ENCODE peak calls at places on chromosomes 12 and 14, in ten cellular contexts. E, J, O, G, W, L, F, V, Y and X are unnamed samples. For H3K4me1, the result is how much of the 10 kb centered on the place peaks cover.

GRCh38 chr12:62933220-62933870 is 1.6 kb downstream of the PPM1H start:
- DNase-seq in G (peak), E (peak), L (no peak), Y (peak), F (no peak), V (no peak), J (peak), O (no peak), W (peak), X (no peak)

GRCh38 chr14:93994919-93995682 is 2.0 kb upstream of the CCDC197 start:
- DNase-seq in Y (no peak), W (peak), F (peak), J (no peak), E (peak), V (no peak), G (peak), O (peak), L (no peak), X (no peak)

GRCh38 chr12:66129934-66130266 is 650 bp downstream of the LLPH start:
- DNase-seq in F (peak), G (no peak), O (no peak), E (peak), W (no peak), Y (peak), V (no peak), J (peak), L (no peak), X (no peak)

GRCh38 chr14:51877807-51878206 is 17.4 kb downstream of the GNG2 start:
- DNase-seq in Y (no peak), L (no peak), G (no peak), V (no peak), O (no peak), E (no peak), J (no peak), W (no peak), F (no peak), X (no peak)

GRCh38 chr12:64824500-64825142 is at the start of gene TBC1D30:
- DNase-seq in J (peak), O (peak), G (peak), Y (peak), W (peak), E (no peak), F (peak), V (peak), L (no peak), X (peak)

GRCh38 chr14:79809849-79810612 is 401.3 kb downstream of the DIO2 start:
- DNase-seq in G (peak), W (no peak), L (no peak), E (peak), O (no peak), J (peak), F (peak), V (no peak), Y (no peak), X (peak)

GRCh38 chr12:26097046-26097878 is 27.6 kb downstream of the BHLHE41 start:
- DNase-seq in V (peak), W (peak), L (no peak), F (peak), E (peak), J (peak), O (peak), G (peak), Y (peak), X (peak)

GRCh38 chr12:47739959-47740358 is 14.7 kb upstream of the ENDOU start:
- DNase-seq in E (no peak), V (no peak), G (no peak), F (no peak), L (no peak), Y (no peak), J (peak), O (peak), W (peak), X (no peak)

GRCh38 chr14:41549821-41550597 is 56.7 kb upstream of the LRFN5 start:
- DNase-seq in F (peak), V (no peak), Y (no peak), L (no peak), J (no peak), E (no peak), W (no peak), G (no peak), O (no peak), X (no peak)

GRCh38 chr12:21894792-21895392 is 46.3 kb downstream of the ABCC9 start:
- DNase-seq in G (no peak), Y (no peak), O (peak), E (no peak), W (no peak), V (no peak), L (no peak), J (no peak), F (no peak), X (no peak)

GRCh38 chr14:90518941-90519256 is 122.1 kb downstream of the CALM1 start:
- DNase-seq in F (no peak), V (no peak), E (peak), L (no peak), Y (no peak), J (peak), G (peak), W (no peak), O (no peak), X (no peak)

GRCh38 chr14:92254786-92255185 is 68.2 kb upstream of the SLC24A4 start:
- DNase-seq in G (peak), W (peak), V (no peak), Y (no peak), F (peak), E (no peak), O (peak), L (no peak), J (no peak), X (no peak)

GRCh38 chr12:93785262-93786010 is 108.3 kb downstream of the CRADD start:
- DNase-seq in L (no peak), V (no peak), O (peak), W (peak), G (peak), Y (no peak), J (peak), E (peak), F (peak), X (peak)

GRCh38 chr14:41609704-41610183 is 3.1 kb downstream of the LRFN5 start:
- DNase-seq in Y (peak), O (peak), E (peak), G (peak), J (no peak), L (no peak), W (peak), V (no peak), F (peak), X (peak)

GRCh38 chr12:2156333-2156732 is 103.5 kb downstream of the CACNA1C start:
- DNase-seq in O (no peak), L (no peak), G (no peak), Y (no peak), F (peak), E (no peak), J (no peak), W (no peak), V (no peak), X (no peak)

GRCh38 chr14:65604535-65604934 is 192.0 kb downstream of the FUT8 start:
- DNase-seq in V (no peak), G (no peak), Y (no peak), J (no peak), E (no peak), F (no peak), W (no peak), L (no peak), O (no peak), X (no peak)

GRCh38 chr14:26794731-26795130 is 196.9 kb upstream of the NOVA1 start:
- DNase-seq in O (no peak), G (no peak), V (no peak), J (no peak), Y (no peak), F (peak), L (no peak), W (no peak), E (no peak), X (no peak)

GRCh38 chr12:32034045-32034444 is 72.6 kb upstream of the BICD1 start:
- DNase-seq in Y (no peak), E (no peak), G (no peak), O (no peak), W (no peak), F (no peak), V (no peak), L (no peak), J (peak), X (no peak)

GRCh38 chr12:72546106-72546505 is 273.9 kb downstream of the TRHDE start:
- DNase-seq in V (no peak), F (peak), O (no peak), G (no peak), Y (no peak), J (no peak), W (no peak), L (no peak), E (no peak), X (no peak)

GRCh38 chr12:6529291-6529737 is 5.0 kb upstream of the GAPDH start:
- DNase-seq in O (no peak), G (no peak), W (peak), E (no peak), F (no peak), L (no peak), Y (no peak), J (no peak), V (no peak), X (no peak)
- H3K4me1 ChIP-seq in O (under half), G (under half), W (under half), E (under half), F (under half), L (under half), Y (under half), J (under half), V (under half), X (under half)

GRCh38 chr12:108807996-108808725 is 49.2 kb downstream of the SSH1 start:
- DNase-seq in L (no peak), Y (no peak), O (no peak), E (no peak), W (no peak), G (no peak), J (no peak), V (no peak), F (no peak), X (no peak)
- H3K4me1 ChIP-seq in L (under half), Y (under half), O (under half), E (under half), W (under half), G (under half), J (under half), V (under half), F (under half), X (under half)

GRCh38 chr14:60250318-60251035 is 1.5 kb downstream of the PPM1A start:
- DNase-seq in V (no peak), F (peak), Y (peak), G (peak), O (no peak), L (no peak), W (no peak), E (peak), J (peak), X (peak)
- H3K4me1 ChIP-seq in V (under half), F (under half), Y (under half), G (under half), O (under half), L (under half), W (under half), E (under half), J (under half), X (under half)

GRCh38 chr14:103391048-103391447 is 5.8 kb downstream of the MARK3 start:
- DNase-seq in V (no peak), J (peak), O (no peak), E (peak), L (no peak), F (peak), W (no peak), G (no peak), Y (peak), X (peak)
- H3K4me1 ChIP-seq in V (half or more), J (under half), O (half or more), E (half or more), L (under half), F (under half), W (under half), G (half or more), Y (under half), X (under half)

GRCh38 chr12:112012775-112013600 is at the start of the genes ERP29 and TMEM116:
- DNase-seq in J (peak), W (peak), E (peak), G (peak), F (peak), Y (peak), V (peak), O (peak), L (peak), X (peak)
- H3K4me1 ChIP-seq in J (under half), W (under half), E (under half), G (under half), F (under half), Y (under half), V (under half), O (under half), L (under half), X (under half)

DNA sequence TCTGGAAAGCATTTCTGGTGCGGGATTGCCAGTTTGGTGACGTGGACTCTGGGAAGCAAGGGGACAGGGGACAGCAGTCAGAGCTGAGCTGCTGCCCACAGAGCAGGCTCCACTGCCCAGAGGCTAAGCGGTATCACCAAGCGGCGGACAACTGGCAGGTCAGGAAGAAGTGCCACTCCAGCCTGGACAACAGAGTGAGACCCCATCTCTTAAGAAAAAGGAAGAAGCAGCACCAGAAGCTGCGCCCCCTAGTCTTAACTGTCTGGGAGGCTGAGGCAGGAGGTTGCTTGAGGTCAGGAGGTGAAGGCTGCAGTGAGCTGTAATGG is 31.8 kb upstream of the MMP17 start:
- DNase-seq in G (no peak), O (no peak), V (no peak), W (no peak), J (no peak), F (no peak), E (no peak), Y (no peak), L (no peak), X (no peak)
- H3K4me1 ChIP-seq in G (under half), O (under half), V (under half), W (under half), J (under half), F (under half), E (under half), Y (under half), L (under half), X (under half)

GRCh38 chr14:105006831-105007592 is 13.9 kb downstream of the CDCA4 start:
- DNase-seq in W (peak), J (no peak), O (no peak), F (no peak), G (no peak), L (no peak), E (no peak), Y (no peak), V (no peak), X (no peak)
- H3K4me1 ChIP-seq in W (under half), J (under half), O (under half), F (under half), G (under half), L (under half), E (under half), Y (under half), V (under half), X (under half)

GRCh38 chr12:56634837-56635538 is 4.9 kb upstream of the BAZ2A start:
- DNase-seq in W (peak), F (peak), G (peak), L (no peak), V (peak), O (peak), Y (peak), J (peak), E (peak), X (peak)
- H3K4me1 ChIP-seq in W (under half), F (under half), G (under half), L (under half), V (half or more), O (half or more), Y (under half), J (under half), E (under half), X (under half)

GRCh38 chr12:124750787-124751471 is 112.7 kb downstream of the SCARB1 start:
- DNase-seq in J (no peak), F (no peak), E (peak), L (no peak), V (no peak), G (no peak), Y (peak), W (peak), O (no peak), X (peak)

GRCh38 chr12:124753230-124753595 is 110.5 kb downstream of the SCARB1 start:
- DNase-seq in E (no peak), Y (no peak), G (peak), O (no peak), V (no peak), W (peak), J (no peak), F (no peak), L (no peak), X (no peak)

GRCh38 chr12:124751654-124752355 is 111.9 kb downstream of the SCARB1 start:
- DNase-seq in O (no peak), V (no peak), E (no peak), L (no peak), F (no peak), J (no peak), Y (no peak), G (no peak), W (peak), X (no peak)

GRCh38 chr12:124753993-124754392 is 109.7 kb downstream of the SCARB1 start:
- DNase-seq in F (no peak), O (no peak), V (no peak), E (no peak), J (no peak), W (no peak), L (no peak), G (no peak), Y (no peak), X (no peak)

DNA sequence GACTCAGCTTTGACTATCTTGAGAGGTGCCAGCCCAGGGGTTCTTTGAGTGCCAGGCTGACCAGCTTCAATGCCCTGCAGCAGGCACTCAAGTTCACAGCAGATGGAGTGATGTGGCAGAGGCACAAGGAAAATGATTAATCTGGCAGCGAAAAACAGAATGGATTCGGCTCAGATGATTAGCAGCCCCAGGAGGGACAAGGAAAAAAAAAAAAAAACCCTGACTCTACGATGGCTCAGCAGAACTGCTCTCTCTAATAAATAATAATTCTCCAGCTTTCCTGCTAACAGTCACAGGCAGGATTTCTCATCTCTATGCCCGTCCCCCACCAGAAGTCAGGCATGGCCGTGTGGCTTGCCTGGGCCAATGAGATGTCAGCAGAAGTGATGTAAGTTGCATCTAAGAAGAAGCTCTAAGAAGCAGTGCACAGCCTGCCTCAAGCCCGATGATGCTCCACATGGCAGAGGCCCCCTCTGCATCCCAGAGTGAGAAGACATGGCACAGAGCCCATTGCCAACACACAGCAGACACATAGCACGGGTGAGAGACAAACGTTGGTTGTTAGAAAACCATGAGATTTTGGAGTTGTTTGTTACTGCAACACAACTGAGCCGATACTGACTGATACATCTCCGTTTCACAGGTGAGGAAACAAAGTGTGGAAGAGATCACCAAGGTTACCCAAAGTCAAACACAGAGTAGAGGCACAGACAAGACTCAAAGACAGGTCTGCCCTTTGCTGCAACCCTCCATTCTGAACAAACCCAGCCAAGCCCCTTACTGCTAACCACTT is 111.0 kb downstream of the SCARB1 start:
- DNase-seq in E (no peak), V (no peak), Y (no peak), L (no peak), O (no peak), F (peak), J (no peak), W (peak), G (no peak), X (no peak)
- H3K4me1 ChIP-seq in E (under half), V (under half), Y (under half), L (under half), O (under half), F (under half), J (under half), W (under half), G (under half), X (under half)

GRCh38 chr14:72948481-72949138 is 22.3 kb downstream of the DCAF4 start:
- DNase-seq in V (peak), E (peak), O (peak), J (peak), W (peak), F (peak), G (peak), L (peak), Y (peak), X (peak)
- H3K4me1 ChIP-seq in V (under half), E (under half), O (under half), J (under half), W (under half), F (under half), G (under half), L (under half), Y (under half), X (under half)